ENCODE peak calls at places on chromosome 4, in five cellular contexts. One of them, this sample, is unnamed.

GRCh38 chr4:129561886-129562285 is 465.9 kb downstream of the C4orf33 start:
- DNase-seq in A549: no peak
- DNase-seq in K562: no peak
- DNase-seq in HepG2: no peak
- DNase-seq in GM12878: no peak
- DNase-seq in this sample: no peak

GRCh38 chr4:151942971-151943370 is 182.2 kb upstream of the GATB start:
- DNase-seq in A549: no peak
- DNase-seq in K562: no peak
- DNase-seq in HepG2: no peak
- DNase-seq in GM12878: no peak
- DNase-seq in this sample: no peak

GRCh38 chr4:77699731-77700210 is 94.2 kb downstream of the CXCL13 start:
- DNase-seq in A549: no peak
- DNase-seq in K562: no peak
- DNase-seq in HepG2: peak; percentile 74
- DNase-seq in GM12878: no peak
- DNase-seq in this sample: no peak

GRCh38 chr4:2794707-2795557 is 2.0 kb downstream of the SH3BP2 start:
- DNase-seq in A549: no peak
- DNase-seq in K562: no peak
- DNase-seq in HepG2: no peak
- DNase-seq in GM12878: no peak
- DNase-seq in this sample: no peak

GRCh38 chr4:186037692-186038658 is 31.0 kb upstream of the TLR3 start:
- DNase-seq in A549: peak; percentile 26
- DNase-seq in K562: peak; percentile 68
- DNase-seq in HepG2: peak; percentile 59
- DNase-seq in GM12878: peak; percentile 36
- DNase-seq in this sample: no peak

GRCh38 chr4:107999932-108000539 is 10.3 kb downstream of the HADH start:
- DNase-seq in A549: no peak
- DNase-seq in K562: no peak
- DNase-seq in HepG2: no peak
- DNase-seq in GM12878: no peak
- DNase-seq in this sample: no peak

GRCh38 chr4:46329118-46329976 is 60.6 kb downstream of the GABRA2 start:
- DNase-seq in A549: no peak
- DNase-seq in K562: no peak
- DNase-seq in HepG2: peak; percentile 46
- DNase-seq in GM12878: no peak
- DNase-seq in this sample: peak; percentile 7

GRCh38 chr4:155582971-155583437 is 83.6 kb upstream of the GUCY1A1 start:
- DNase-seq in A549: no peak
- DNase-seq in K562: no peak
- DNase-seq in HepG2: no peak
- DNase-seq in GM12878: no peak
- DNase-seq in this sample: no peak

GRCh38 chr4:23631255-23631950 is 258.4 kb downstream of the PPARGC1A start:
- DNase-seq in A549: no peak
- DNase-seq in K562: no peak
- DNase-seq in HepG2: no peak
- DNase-seq in GM12878: no peak
- DNase-seq in this sample: no peak

GRCh38 chr4:67765401-67765800 is 11.2 kb upstream of the GNRHR start:
- DNase-seq in A549: no peak
- DNase-seq in K562: no peak
- DNase-seq in HepG2: no peak
- DNase-seq in GM12878: no peak
- DNase-seq in this sample: no peak

GRCh38 chr4:3384391-3384770 is 57.4 kb upstream of the HGFAC start:
- DNase-seq in A549: no peak
- DNase-seq in K562: no peak
- DNase-seq in HepG2: no peak
- DNase-seq in GM12878: no peak
- DNase-seq in this sample: peak; percentile 39

GRCh38 chr4:61200991-61201526 is 933 bp downstream of the ADGRL3 start:
- DNase-seq in A549: no peak
- DNase-seq in K562: no peak
- DNase-seq in HepG2: no peak
- DNase-seq in GM12878: no peak
- DNase-seq in this sample: peak; percentile 62

GRCh38 chr4:41748074-41748787 is at the start of gene PHOX2B:
- DNase-seq in A549: no peak
- DNase-seq in K562: no peak
- DNase-seq in HepG2: no peak
- DNase-seq in GM12878: no peak
- DNase-seq in this sample: peak; percentile 60

GRCh38 chr4:139503622-139504166 is 49.8 kb downstream of the RAB33B start:
- DNase-seq in A549: no peak
- DNase-seq in K562: no peak
- DNase-seq in HepG2: no peak
- DNase-seq in GM12878: no peak
- DNase-seq in this sample: no peak

GRCh38 chr4:98850937-98851336 is 78.0 kb downstream of the EIF4E start:
- DNase-seq in A549: no peak
- DNase-seq in K562: no peak
- DNase-seq in HepG2: no peak
- DNase-seq in GM12878: no peak
- DNase-seq in this sample: no peak

GRCh38 chr4:38092701-38093100 is 132.5 kb downstream of the PTTG2 start:
- DNase-seq in A549: no peak
- DNase-seq in K562: no peak
- DNase-seq in HepG2: no peak
- DNase-seq in GM12878: no peak
- DNase-seq in this sample: no peak

GRCh38 chr4:126697748-126698147 is 935.0 kb upstream of the INTU start:
- DNase-seq in A549: no peak
- DNase-seq in K562: no peak
- DNase-seq in HepG2: no peak
- DNase-seq in GM12878: no peak
- DNase-seq in this sample: no peak

GRCh38 chr4:81049861-81050423 is 19.4 kb downstream of the BMP3 start:
- DNase-seq in A549: no peak
- DNase-seq in K562: no peak
- DNase-seq in HepG2: no peak
- DNase-seq in GM12878: no peak
- DNase-seq in this sample: no peak
- TF ChIP-seq KDM1A in A549: no peak
- TF ChIP-seq KDM1A in K562: no peak
- TF ChIP-seq KDM1A in HepG2: no peak
- TF ChIP-seq KDM1A in GM12878: no peak
- TF ChIP-seq KDM1A in this sample: no peak

GRCh38 chr4:6567218-6567617 is 7.8 kb upstream of the MAN2B2 start:
- DNase-seq in A549: no peak
- DNase-seq in K562: no peak
- DNase-seq in HepG2: no peak
- DNase-seq in GM12878: no peak
- DNase-seq in this sample: no peak

GRCh38 chr4:6566582-6567190 is 8.3 kb upstream of the MAN2B2 start:
- DNase-seq in A549: no peak
- DNase-seq in K562: no peak
- DNase-seq in HepG2: no peak
- DNase-seq in GM12878: no peak
- DNase-seq in this sample: no peak

GRCh38 chr4:6568148-6568547 is 6.8 kb upstream of the MAN2B2 start:
- DNase-seq in A549: no peak
- DNase-seq in K562: no peak
- DNase-seq in HepG2: no peak
- DNase-seq in GM12878: no peak
- DNase-seq in this sample: no peak

GRCh38 chr4:6571608-6572007 is 3.4 kb upstream of the MAN2B2 start:
- DNase-seq in A549: no peak
- DNase-seq in K562: no peak
- DNase-seq in HepG2: no peak
- DNase-seq in GM12878: no peak
- DNase-seq in this sample: no peak

GRCh38 chr4:6568689-6569332 is 6.2 kb upstream of the MAN2B2 start:
- DNase-seq in A549: no peak
- DNase-seq in K562: no peak
- DNase-seq in HepG2: no peak
- DNase-seq in GM12878: no peak
- DNase-seq in this sample: no peak
- TF ChIP-seq KDM1A in A549: no peak
- TF ChIP-seq KDM1A in K562: no peak
- TF ChIP-seq KDM1A in HepG2: no peak
- TF ChIP-seq KDM1A in GM12878: no peak
- TF ChIP-seq KDM1A in this sample: no peak

GRCh38 chr4:1276984-1277383 is 12.7 kb upstream of the MAEA start:
- DNase-seq in A549: no peak
- DNase-seq in K562: no peak
- DNase-seq in HepG2: no peak
- DNase-seq in GM12878: no peak
- DNase-seq in this sample: no peak

GRCh38 chr4:1278336-1278670 is 11.4 kb upstream of the MAEA start:
- DNase-seq in A549: peak; percentile 38
- DNase-seq in K562: no peak
- DNase-seq in HepG2: no peak
- DNase-seq in GM12878: no peak
- DNase-seq in this sample: no peak

GRCh38 chr4:1274871-1275270 is 14.8 kb upstream of the MAEA start:
- DNase-seq in A549: no peak
- DNase-seq in K562: no peak
- DNase-seq in HepG2: no peak
- DNase-seq in GM12878: no peak
- DNase-seq in this sample: no peak

GRCh38 chr4:1277667-1278335 is 11.9 kb upstream of the MAEA start:
- DNase-seq in A549: no peak
- DNase-seq in K562: no peak
- DNase-seq in HepG2: no peak
- DNase-seq in GM12878: no peak
- DNase-seq in this sample: no peak

DNA sequence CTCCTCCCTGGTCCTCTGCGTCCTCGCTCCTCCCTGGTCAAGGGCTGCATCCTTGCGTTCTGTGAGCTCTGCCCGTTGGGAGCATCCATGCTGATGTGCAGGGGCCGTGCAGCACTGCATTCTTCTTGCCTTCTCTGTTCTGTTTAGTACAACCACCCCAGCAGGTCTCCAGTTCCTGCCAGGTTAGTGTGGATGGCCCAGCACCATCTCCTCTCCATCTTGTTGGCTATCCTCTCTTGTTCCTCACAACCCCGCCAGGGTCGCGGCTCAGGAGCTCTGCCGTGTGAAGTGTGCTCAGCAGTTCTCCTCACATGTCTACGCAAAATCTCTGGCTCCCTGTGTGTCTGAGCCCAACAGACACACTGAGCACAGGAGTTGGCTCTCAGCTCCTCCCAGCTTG is 10.4 kb upstream of the MAEA start:
- DNase-seq in A549: no peak
- DNase-seq in K562: no peak
- DNase-seq in HepG2: no peak
- DNase-seq in GM12878: no peak
- DNase-seq in this sample: no peak
- TF ChIP-seq KDM1A in A549: no peak
- TF ChIP-seq KDM1A in K562: no peak
- TF ChIP-seq KDM1A in HepG2: no peak
- TF ChIP-seq KDM1A in GM12878: no peak
- TF ChIP-seq KDM1A in this sample: no peak

GRCh38 chr4:176988226-176988625 is 195.5 kb upstream of the VEGFC start:
- DNase-seq in A549: peak; percentile 49
- DNase-seq in K562: no peak
- DNase-seq in HepG2: no peak
- DNase-seq in GM12878: no peak
- DNase-seq in this sample: no peak
- TF ChIP-seq KDM1A in A549: no peak
- TF ChIP-seq KDM1A in K562: no peak
- TF ChIP-seq KDM1A in HepG2: no peak
- TF ChIP-seq KDM1A in GM12878: no peak
- TF ChIP-seq KDM1A in this sample: no peak